ENCODE peak calls at places on chromosomes 16 and 17, in six cellular contexts. J is HL-60, N is endothelial cell of umbilical vein, W is breast epithelium, H is esophagus muscularis mucosa, R is K562. S is an unnamed sample.

GRCh38 chr17:19379306-19380075 is 1.2 kb downstream of the MAPK7 start:
- DNase-seq in J (no peak), N (no peak), W (no peak), H (no peak), R (no peak), S (no peak)

GRCh38 chr16:64417711-64418227 is 704.1 kb downstream of the CDH11 start:
- DNase-seq in J (no peak), N (peak; percentile 30), W (no peak), H (no peak), R (no peak), S (no peak)

GRCh38 chr17:199195-199604 is 17.8 kb upstream of the DOC2B start:
- DNase-seq in J (no peak), N (peak; percentile 50), W (no peak), H (no peak), R (no peak), S (no peak)

GRCh38 chr16:85751665-85752501 is 987 bp upstream of the C16orf74 start:
- DNase-seq in J (no peak), N (peak; percentile 53), W (no peak), H (no peak), R (no peak), S (no peak)

GRCh38 chr17:58381124-58381838 is 29.3 kb upstream of the SUPT4H1 start:
- DNase-seq in J (no peak), N (no peak), W (no peak), H (no peak), R (no peak), S (no peak)

GRCh38 chr17:77214743-77215142 is 74.0 kb downstream of the SEC14L1 start:
- DNase-seq in J (no peak), N (no peak), W (no peak), H (no peak), R (peak; percentile 49), S (no peak)

GRCh38 chr16:9647981-9648701 is 534.1 kb downstream of the GRIN2A start:
- DNase-seq in J (no peak), N (peak; percentile 24), W (no peak), H (peak; percentile 45), R (peak; percentile 37), S (peak; percentile 24)

GRCh38 chr17:47727704-47728036 is 5.4 kb upstream of the TBX21 start:
- DNase-seq in J (no peak), N (no peak), W (no peak), H (no peak), R (no peak), S (no peak)

GRCh38 chr16:66591018-66591417 is 11.8 kb downstream of the CMTM2 start:
- DNase-seq in J (no peak), N (no peak), W (no peak), H (no peak), R (no peak), S (no peak)

GRCh38 chr17:55783684-55784245 is 32.9 kb downstream of the PCTP start:
- DNase-seq in J (peak; percentile 62), N (peak; percentile 6), W (no peak), H (peak; percentile 95), R (peak; percentile 9), S (no peak)

GRCh38 chr17:50627782-50628601 is 6.7 kb upstream of the ABCC3 start:
- DNase-seq in J (no peak), N (no peak), W (no peak), H (no peak), R (no peak), S (no peak)

GRCh38 chr16:49491736-49492089 is 118.1 kb downstream of the C16orf78 start:
- DNase-seq in J (no peak), N (peak; percentile 20), W (peak; percentile 79), H (no peak), R (no peak), S (no peak)

GRCh38 chr17:39391448-39391847 is 10.0 kb downstream of the FBXL20 start:
- DNase-seq in J (no peak), N (no peak), W (no peak), H (no peak), R (no peak), S (no peak)

DNA sequence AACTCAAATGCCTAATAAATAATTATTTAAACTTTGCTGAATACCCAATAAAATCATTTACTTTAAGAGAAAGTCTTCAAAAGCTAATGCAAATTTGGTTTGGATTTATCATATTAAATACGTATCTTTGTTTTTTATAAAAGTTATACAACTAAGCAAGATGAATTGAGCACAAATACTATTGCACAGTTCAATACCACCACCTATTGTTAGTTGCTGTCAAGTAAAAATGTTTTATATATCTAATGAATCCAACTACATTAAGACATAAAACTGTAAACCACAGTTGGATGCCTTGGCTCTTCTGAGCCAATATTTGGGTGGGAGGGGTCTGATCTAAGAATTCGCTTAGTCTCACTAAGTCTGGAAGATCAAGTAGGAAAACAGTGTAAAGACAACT is 7.7 kb downstream of the FBXL20 start:
- DNase-seq in J (no peak), N (peak; percentile 11), W (no peak), H (no peak), R (no peak), S (no peak)
- TF ChIP-seq CTCF in J (no peak), N (no peak), W (no peak), H (peak; percentile 16), R (no peak), S (no peak)

GRCh38 chr17:29294580-29294900 is 592 bp upstream of the NUFIP2 start:
- DNase-seq in J (no peak), N (no peak), W (no peak), H (no peak), R (no peak), S (no peak)
- H3K4me3 ChIP-seq in J (peak overlapping the region; percentile 42), N (peak overlapping the region; percentile 21), W (peak overlapping the region; percentile 75), H (peak overlapping the region; percentile 98), R (peak overlapping the region; percentile 97), S (peak overlapping the region; percentile 85)

DNA sequence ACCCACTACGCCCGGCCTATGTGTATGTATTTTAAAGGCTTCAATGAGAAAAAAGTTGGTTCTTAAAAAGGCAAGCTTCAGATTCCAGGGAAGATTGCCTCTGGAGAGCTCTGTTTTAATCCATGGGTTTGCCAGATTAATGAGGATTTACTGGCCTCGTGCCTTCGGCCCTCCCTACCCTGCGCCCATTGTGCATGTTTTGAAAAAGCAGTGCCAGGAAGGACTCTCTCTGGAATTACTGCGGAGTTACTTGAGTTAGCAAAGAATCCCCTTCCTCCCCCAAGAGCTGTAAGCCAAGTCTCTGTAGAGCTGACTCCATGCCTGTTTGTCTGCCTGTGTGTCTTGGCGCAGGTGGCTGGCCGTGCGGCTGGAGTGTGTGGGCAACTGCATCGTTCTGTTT is 98.9 kb downstream of the ABCC6 start:
- DNase-seq in J (no peak), N (no peak), W (no peak), H (no peak), R (no peak), S (no peak)
- TF ChIP-seq POLR2AphosphoS5 in J (no peak), N (no peak), W (no peak), H (peak; percentile 53), R (no peak), S (no peak)

DNA sequence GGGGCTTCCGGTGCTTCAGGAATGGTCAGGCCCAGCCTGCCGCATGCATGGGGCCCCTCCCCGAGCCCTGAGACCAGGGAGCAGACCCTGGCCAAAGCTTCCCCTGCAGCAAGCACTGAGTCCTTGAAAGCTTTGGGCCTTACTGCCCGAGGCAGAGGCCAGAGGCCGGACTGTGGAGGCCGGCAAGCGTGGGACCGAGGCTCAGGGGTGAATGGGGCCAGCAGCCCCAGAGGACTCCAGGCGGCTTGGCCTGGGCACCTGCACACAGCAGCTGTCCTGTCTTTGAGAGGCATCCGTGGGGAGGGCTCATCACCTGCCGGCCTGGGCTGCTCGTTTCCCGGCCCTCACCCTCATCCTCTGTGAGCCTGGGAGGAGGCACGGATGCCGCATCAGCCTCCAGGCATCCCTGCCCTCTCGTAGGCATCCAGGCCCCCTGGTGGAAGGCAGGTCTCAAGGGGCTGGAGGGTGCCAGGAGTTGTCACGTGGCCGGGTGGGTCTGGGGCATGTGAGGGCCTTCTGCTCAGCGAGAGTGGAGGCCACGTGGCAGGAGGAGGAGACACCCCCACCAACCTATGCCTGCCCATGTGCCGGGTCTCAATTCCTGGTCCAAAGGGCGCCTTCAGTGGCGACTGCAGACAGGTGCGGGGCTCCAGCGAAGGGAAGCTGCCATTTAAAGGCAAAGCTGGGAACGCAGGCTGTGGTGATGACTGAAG is 31.4 kb downstream of the CACNA1H start:
- DNase-seq in J (no peak), N (no peak), W (no peak), H (no peak), R (no peak), S (no peak)
- TF ChIP-seq CTCF in J (no peak), N (no peak), W (no peak), H (peak; percentile 40), R (no peak), S (no peak)

DNA sequence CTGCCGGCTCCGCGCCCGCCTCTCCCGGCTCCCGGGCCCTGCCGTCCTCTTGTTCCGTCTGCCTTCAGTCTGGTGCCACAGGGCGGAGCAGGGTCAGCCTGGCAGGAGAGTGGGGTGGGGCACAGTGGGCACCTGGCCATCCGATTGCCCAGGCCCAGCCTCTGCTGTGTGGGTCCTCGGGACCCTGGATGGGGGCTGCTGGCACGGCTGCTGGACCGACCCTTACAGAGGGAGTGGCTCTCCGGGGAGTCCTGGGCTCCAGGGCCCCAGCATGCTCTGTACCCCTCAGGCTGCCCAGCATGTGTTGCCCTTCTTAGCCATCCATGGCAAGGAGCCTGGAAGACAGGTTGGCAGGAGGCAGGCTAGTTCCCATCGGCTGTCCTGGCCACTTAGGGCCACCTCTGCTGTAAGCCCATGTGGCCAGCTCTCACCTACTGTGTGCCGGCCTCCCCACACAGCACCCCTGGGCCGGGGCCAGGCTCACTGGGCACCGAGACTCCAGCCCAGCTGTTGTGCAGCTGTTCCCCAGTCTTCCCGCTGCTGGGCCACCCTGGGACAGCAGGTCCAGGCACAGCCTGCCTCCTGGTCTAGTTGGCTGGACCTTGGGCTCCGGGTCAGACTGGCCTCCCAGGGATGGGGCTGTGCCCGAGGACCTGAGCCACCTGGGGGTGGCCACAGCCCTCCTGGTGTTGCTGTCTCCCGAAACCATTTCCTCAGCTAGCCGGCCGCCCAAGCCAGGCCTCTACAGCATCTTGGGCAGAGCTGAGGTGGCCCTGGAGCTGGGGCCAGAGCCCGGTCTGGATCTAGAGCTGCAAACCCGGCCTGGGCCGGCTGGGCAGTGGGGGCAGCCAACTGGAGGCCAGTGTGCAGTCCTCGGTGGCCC is 24.9 kb downstream of the BAHCC1 start:
- DNase-seq in J (no peak), N (no peak), W (no peak), H (no peak), R (no peak), S (no peak)
- H3K4me3 ChIP-seq in J (no peak overlapping the region), N (no peak overlapping the region), W (peak overlapping the region; percentile 68), H (peak overlapping the region; percentile 45), R (no peak overlapping the region), S (peak overlapping the region; percentile 30)

DNA sequence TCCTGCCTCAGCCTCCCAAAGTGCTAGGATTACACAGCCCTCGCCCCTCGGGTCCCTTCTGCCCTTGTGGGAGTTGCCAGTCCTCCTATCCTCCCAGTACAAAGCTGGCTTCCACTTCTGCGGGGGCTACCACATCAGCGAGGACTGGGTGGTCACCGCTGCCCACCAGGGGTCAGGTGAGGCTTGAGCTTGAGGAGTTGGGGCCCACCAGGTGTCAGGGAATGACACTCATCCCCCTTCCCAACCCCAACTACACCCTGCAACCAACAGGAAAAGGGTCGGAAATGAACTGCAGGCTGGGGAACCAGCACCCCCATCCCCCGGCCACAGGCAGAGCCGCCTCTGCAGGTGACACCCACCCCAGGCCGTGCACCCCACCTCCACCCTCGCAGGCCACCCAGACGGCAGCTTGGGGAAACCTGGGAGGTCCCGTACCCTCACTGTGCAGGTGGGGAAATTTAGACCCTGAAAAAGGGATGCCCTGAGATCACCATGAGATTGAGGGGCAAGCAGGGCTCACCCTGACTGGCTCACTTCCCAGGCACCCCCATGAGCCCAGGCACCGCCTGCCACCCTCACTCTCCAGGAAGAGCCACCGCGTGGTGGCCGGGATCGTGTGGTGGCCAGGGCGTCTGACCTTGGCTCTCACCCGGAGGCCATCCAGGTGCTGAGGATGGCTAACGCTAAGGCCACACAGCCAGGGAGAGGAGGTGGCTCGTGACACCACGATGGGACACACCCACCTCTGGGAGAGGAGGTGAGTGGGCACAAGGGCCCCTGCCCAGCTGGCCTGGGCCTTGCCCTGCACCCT is 8.0 kb downstream of the CTRB1 start:
- DNase-seq in J (no peak), N (peak; percentile 21), W (no peak), H (no peak), R (no peak), S (no peak)
- TF ChIP-seq POLR2AphosphoS5 in J (no peak), N (peak; percentile 81), W (no peak), H (peak; percentile 16), R (no peak), S (no peak)

S was measured in Panc1.